ENCODE peak calls at places on chromosomes 12 and 14, in five cellular contexts. One of them, this sample, is unnamed.

GRCh38 chr12:44015333-44015941 is 179.6 kb downstream of the TMEM117 start:
- DNase-seq in kidney: no peak
- DNase-seq in effector memory CD4-positive, alpha-beta T cell: no peak
- DNase-seq in CD4-positive, CD25-positive, alpha-beta regulatory T cell: peak; percentile 39
- DNase-seq in tibial nerve: no peak
- DNase-seq in this sample: peak; percentile 86

GRCh38 chr14:52000019-52000582 is 10.8 kb downstream of the RTRAF start:
- DNase-seq in kidney: no peak
- DNase-seq in effector memory CD4-positive, alpha-beta T cell: no peak
- DNase-seq in CD4-positive, CD25-positive, alpha-beta regulatory T cell: no peak
- DNase-seq in tibial nerve: no peak
- DNase-seq in this sample: no peak

GRCh38 chr12:108826115-108826806 is 31.1 kb downstream of the SSH1 start:
- DNase-seq in kidney: peak; percentile 85
- DNase-seq in effector memory CD4-positive, alpha-beta T cell: no peak
- DNase-seq in CD4-positive, CD25-positive, alpha-beta regulatory T cell: no peak
- DNase-seq in tibial nerve: no peak
- DNase-seq in this sample: no peak

GRCh38 chr14:30214014-30214413 is 286.4 kb upstream of the PRKD1 start:
- DNase-seq in kidney: no peak
- DNase-seq in effector memory CD4-positive, alpha-beta T cell: no peak
- DNase-seq in CD4-positive, CD25-positive, alpha-beta regulatory T cell: no peak
- DNase-seq in tibial nerve: no peak
- DNase-seq in this sample: no peak

GRCh38 chr14:49692895-49693737 is at the start of gene KLHDC1:
- DNase-seq in kidney: peak; percentile 96
- DNase-seq in effector memory CD4-positive, alpha-beta T cell: peak; percentile 63
- DNase-seq in CD4-positive, CD25-positive, alpha-beta regulatory T cell: peak; percentile 77
- DNase-seq in tibial nerve: peak; percentile 76
- DNase-seq in this sample: peak; percentile 89

GRCh38 chr12:49635036-49635435 is 11.7 kb downstream of the PRPF40B start:
- DNase-seq in kidney: no peak
- DNase-seq in effector memory CD4-positive, alpha-beta T cell: no peak
- DNase-seq in CD4-positive, CD25-positive, alpha-beta regulatory T cell: no peak
- DNase-seq in tibial nerve: no peak
- DNase-seq in this sample: no peak

GRCh38 chr12:18345021-18345735 is 83.9 kb downstream of the PIK3C2G start:
- DNase-seq in kidney: no peak
- DNase-seq in effector memory CD4-positive, alpha-beta T cell: no peak
- DNase-seq in CD4-positive, CD25-positive, alpha-beta regulatory T cell: no peak
- DNase-seq in tibial nerve: no peak
- DNase-seq in this sample: no peak

GRCh38 chr14:31855262-31855661 is 221.8 kb upstream of the ARHGAP5 start:
- DNase-seq in kidney: no peak
- DNase-seq in effector memory CD4-positive, alpha-beta T cell: no peak
- DNase-seq in CD4-positive, CD25-positive, alpha-beta regulatory T cell: no peak
- DNase-seq in tibial nerve: no peak
- DNase-seq in this sample: no peak

GRCh38 chr14:60331201-60332045 is 82.4 kb downstream of the PPM1A start:
- DNase-seq in kidney: peak; percentile 79
- DNase-seq in effector memory CD4-positive, alpha-beta T cell: peak; percentile 33
- DNase-seq in CD4-positive, CD25-positive, alpha-beta regulatory T cell: peak; percentile 76
- DNase-seq in tibial nerve: peak; percentile 29
- DNase-seq in this sample: peak; percentile 98
- H3K4me3 ChIP-seq in kidney: peak overlapping the region; percentile 66
- H3K4me3 ChIP-seq in effector memory CD4-positive, alpha-beta T cell: peak overlapping the region; percentile 68
- H3K4me3 ChIP-seq in CD4-positive, CD25-positive, alpha-beta regulatory T cell: peak overlapping the region; percentile 94
- H3K4me3 ChIP-seq in tibial nerve: peak overlapping the region; percentile 46
- H3K4me3 ChIP-seq in this sample: peak overlapping the region; percentile 66

GRCh38 chr14:95698287-95698686 is 12.1 kb downstream of the TCL1B start:
- DNase-seq in kidney: no peak
- DNase-seq in effector memory CD4-positive, alpha-beta T cell: no peak
- DNase-seq in CD4-positive, CD25-positive, alpha-beta regulatory T cell: no peak
- DNase-seq in tibial nerve: no peak
- DNase-seq in this sample: no peak
- H3K4me3 ChIP-seq in kidney: no peak overlapping the region
- H3K4me3 ChIP-seq in effector memory CD4-positive, alpha-beta T cell: no peak overlapping the region
- H3K4me3 ChIP-seq in CD4-positive, CD25-positive, alpha-beta regulatory T cell: no peak overlapping the region
- H3K4me3 ChIP-seq in tibial nerve: no peak overlapping the region
- H3K4me3 ChIP-seq in this sample: no peak overlapping the region

GRCh38 chr12:76544601-76545261 is 14.8 kb downstream of the OSBPL8 start:
- DNase-seq in kidney: no peak
- DNase-seq in effector memory CD4-positive, alpha-beta T cell: no peak
- DNase-seq in CD4-positive, CD25-positive, alpha-beta regulatory T cell: no peak
- DNase-seq in tibial nerve: no peak
- DNase-seq in this sample: no peak
- H3K4me3 ChIP-seq in kidney: no peak overlapping the region
- H3K4me3 ChIP-seq in effector memory CD4-positive, alpha-beta T cell: no peak overlapping the region
- H3K4me3 ChIP-seq in CD4-positive, CD25-positive, alpha-beta regulatory T cell: peak overlapping the region; percentile 15
- H3K4me3 ChIP-seq in tibial nerve: no peak overlapping the region
- H3K4me3 ChIP-seq in this sample: no peak overlapping the region

DNA sequence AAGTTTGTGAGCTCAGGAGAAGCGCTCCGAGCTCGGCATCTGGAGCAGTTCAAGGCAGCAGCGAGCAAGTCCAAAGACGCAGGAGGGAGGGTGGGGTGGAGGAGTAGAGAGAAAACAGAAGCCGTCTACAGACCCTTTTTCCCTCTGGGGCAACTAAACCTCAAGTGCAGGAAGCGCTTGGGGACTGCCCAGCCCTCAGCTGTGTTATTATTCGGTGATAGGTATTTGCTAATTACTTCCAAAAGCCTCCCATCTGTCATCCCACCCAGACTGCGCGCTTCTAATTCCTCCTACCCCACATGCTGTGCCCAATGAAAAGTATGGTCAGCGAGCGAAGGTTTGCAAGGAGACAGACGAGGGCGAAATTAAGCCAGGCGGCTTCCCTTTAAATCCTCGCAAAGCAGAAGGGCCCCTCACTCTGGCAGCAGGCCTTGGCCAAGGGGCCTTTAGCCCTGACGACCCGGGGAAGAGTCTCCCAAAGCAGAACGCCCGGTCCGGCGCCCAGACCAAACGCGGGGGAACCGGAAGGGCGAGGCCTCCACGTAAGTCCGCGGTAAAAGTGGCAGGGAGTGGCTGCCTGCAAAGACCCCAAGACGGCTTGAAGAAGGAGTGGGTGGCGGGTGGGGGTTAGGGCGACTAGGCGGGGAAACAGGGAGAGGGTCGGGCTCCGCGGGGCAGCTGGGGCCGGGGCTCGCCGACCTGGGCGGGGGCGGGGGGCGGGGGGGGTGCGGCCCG is 502 bp upstream of the CD9 start:
- DNase-seq in kidney: peak; percentile 92
- DNase-seq in effector memory CD4-positive, alpha-beta T cell: no peak
- DNase-seq in CD4-positive, CD25-positive, alpha-beta regulatory T cell: no peak
- DNase-seq in tibial nerve: no peak
- DNase-seq in this sample: no peak
- H3K4me3 ChIP-seq in kidney: no peak overlapping the region
- H3K4me3 ChIP-seq in effector memory CD4-positive, alpha-beta T cell: no peak overlapping the region
- H3K4me3 ChIP-seq in CD4-positive, CD25-positive, alpha-beta regulatory T cell: no peak overlapping the region
- H3K4me3 ChIP-seq in tibial nerve: peak overlapping the region; percentile 71
- H3K4me3 ChIP-seq in this sample: no peak overlapping the region

DNA sequence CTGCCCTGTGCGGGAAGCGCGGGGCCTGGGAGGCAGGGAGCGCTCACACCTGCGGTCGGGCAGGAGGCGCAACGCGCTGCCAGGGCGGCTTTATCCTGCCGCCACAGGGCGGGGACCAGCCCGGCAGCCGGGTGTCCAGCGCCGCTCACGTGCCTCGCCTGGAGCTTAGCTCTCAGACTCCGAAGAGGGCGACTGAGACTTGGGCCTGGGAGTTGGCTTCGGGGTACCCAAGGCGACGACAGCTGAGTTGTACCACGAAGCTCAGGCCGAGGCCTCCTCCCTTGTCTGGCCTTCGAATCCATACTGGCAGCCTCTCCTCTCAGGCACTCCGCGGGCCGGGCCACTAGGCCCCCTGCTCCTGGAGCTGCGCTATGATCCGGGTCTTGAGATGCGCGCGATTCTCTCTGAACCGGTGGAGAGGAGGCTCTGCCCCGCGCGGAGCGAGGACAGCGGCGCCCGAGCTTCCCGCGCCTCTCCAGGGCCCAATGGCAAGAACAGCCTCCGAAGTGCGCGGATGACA is 6.9 kb downstream of the SIX1 start:
- DNase-seq in kidney: peak; percentile 57
- DNase-seq in effector memory CD4-positive, alpha-beta T cell: no peak
- DNase-seq in CD4-positive, CD25-positive, alpha-beta regulatory T cell: no peak
- DNase-seq in tibial nerve: no peak
- DNase-seq in this sample: no peak
- H3K4me3 ChIP-seq in kidney: no peak overlapping the region
- H3K4me3 ChIP-seq in effector memory CD4-positive, alpha-beta T cell: no peak overlapping the region
- H3K4me3 ChIP-seq in CD4-positive, CD25-positive, alpha-beta regulatory T cell: no peak overlapping the region
- H3K4me3 ChIP-seq in tibial nerve: peak overlapping the region; percentile 21
- H3K4me3 ChIP-seq in this sample: no peak overlapping the region

GRCh38 chr14:103091883-103092222 is 2.7 kb upstream of the EXOC3L4 start:
- DNase-seq in kidney: no peak
- DNase-seq in effector memory CD4-positive, alpha-beta T cell: no peak
- DNase-seq in CD4-positive, CD25-positive, alpha-beta regulatory T cell: no peak
- DNase-seq in tibial nerve: no peak
- DNase-seq in this sample: no peak

GRCh38 chr14:103095210-103095778 is 769 bp downstream of the EXOC3L4 start:
- DNase-seq in kidney: peak; percentile 35
- DNase-seq in effector memory CD4-positive, alpha-beta T cell: no peak
- DNase-seq in CD4-positive, CD25-positive, alpha-beta regulatory T cell: no peak
- DNase-seq in tibial nerve: no peak
- DNase-seq in this sample: no peak

GRCh38 chr14:103096387-103096786 is 1.9 kb downstream of the EXOC3L4 start:
- DNase-seq in kidney: no peak
- DNase-seq in effector memory CD4-positive, alpha-beta T cell: no peak
- DNase-seq in CD4-positive, CD25-positive, alpha-beta regulatory T cell: no peak
- DNase-seq in tibial nerve: no peak
- DNase-seq in this sample: no peak

GRCh38 chr14:103094406-103095209 is at the start of gene EXOC3L4:
- DNase-seq in kidney: peak; percentile 83
- DNase-seq in effector memory CD4-positive, alpha-beta T cell: no peak
- DNase-seq in CD4-positive, CD25-positive, alpha-beta regulatory T cell: no peak
- DNase-seq in tibial nerve: no peak
- DNase-seq in this sample: no peak

GRCh38 chr14:103093856-103094405 is 594 bp upstream of the EXOC3L4 start:
- DNase-seq in kidney: peak; percentile 68
- DNase-seq in effector memory CD4-positive, alpha-beta T cell: no peak
- DNase-seq in CD4-positive, CD25-positive, alpha-beta regulatory T cell: no peak
- DNase-seq in tibial nerve: no peak
- DNase-seq in this sample: no peak
- H3K4me3 ChIP-seq in kidney: peak overlapping the region; percentile 23
- H3K4me3 ChIP-seq in effector memory CD4-positive, alpha-beta T cell: no peak overlapping the region
- H3K4me3 ChIP-seq in CD4-positive, CD25-positive, alpha-beta regulatory T cell: no peak overlapping the region
- H3K4me3 ChIP-seq in tibial nerve: peak overlapping the region; percentile 29
- H3K4me3 ChIP-seq in this sample: no peak overlapping the region

DNA sequence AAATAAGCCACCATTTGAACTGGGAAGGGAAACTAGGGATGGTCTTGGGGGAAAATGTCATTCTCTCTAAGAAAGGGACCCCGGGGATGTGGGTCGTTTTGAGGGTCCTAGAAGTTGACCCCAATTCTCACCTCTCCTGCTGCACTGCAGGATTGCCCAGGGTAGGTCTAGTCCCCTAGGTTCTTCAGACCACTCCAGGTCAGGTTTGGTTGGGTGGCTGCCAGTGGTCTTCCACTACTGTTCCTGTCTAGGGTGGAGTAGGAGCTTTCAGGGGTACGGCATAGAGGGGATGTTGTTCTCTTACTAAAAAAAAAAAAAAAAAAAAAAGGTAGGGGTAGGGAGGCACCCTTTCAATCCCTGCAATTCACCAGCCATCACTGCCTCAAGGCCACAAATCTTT is 7.3 kb downstream of the HOXC8 start:
- DNase-seq in kidney: peak; percentile 70
- DNase-seq in effector memory CD4-positive, alpha-beta T cell: no peak
- DNase-seq in CD4-positive, CD25-positive, alpha-beta regulatory T cell: no peak
- DNase-seq in tibial nerve: no peak
- DNase-seq in this sample: no peak
- H3K4me3 ChIP-seq in kidney: peak overlapping the region; percentile 26
- H3K4me3 ChIP-seq in effector memory CD4-positive, alpha-beta T cell: no peak overlapping the region
- H3K4me3 ChIP-seq in CD4-positive, CD25-positive, alpha-beta regulatory T cell: no peak overlapping the region
- H3K4me3 ChIP-seq in tibial nerve: peak overlapping the region; percentile 74
- H3K4me3 ChIP-seq in this sample: no peak overlapping the region

GRCh38 chr14:81400202-81400678 is at the start of gene STON2:
- DNase-seq in kidney: no peak
- DNase-seq in effector memory CD4-positive, alpha-beta T cell: no peak
- DNase-seq in CD4-positive, CD25-positive, alpha-beta regulatory T cell: no peak
- DNase-seq in tibial nerve: no peak
- DNase-seq in this sample: no peak
- H3K4me3 ChIP-seq in kidney: no peak within 1 kb of the TSS
- H3K4me3 ChIP-seq in effector memory CD4-positive, alpha-beta T cell: no peak within 1 kb of the TSS
- H3K4me3 ChIP-seq in CD4-positive, CD25-positive, alpha-beta regulatory T cell: no peak within 1 kb of the TSS
- H3K4me3 ChIP-seq in tibial nerve: no peak within 1 kb of the TSS
- H3K4me3 ChIP-seq in this sample: no peak within 1 kb of the TSS